ENCODE peak calls at places on chromosomes 4 and X, in ten cellular contexts. One of them, this sample, is unnamed.

GRCh38 chr4:73974352-73974751 is 7.5 kb downstream of the PF4 start:
- DNase-seq in glutamatergic neuron: no peak
- DNase-seq in T-cell: no peak
- DNase-seq in effector memory CD8-positive, alpha-beta T cell: no peak
- DNase-seq in brain pericyte: no peak
- DNase-seq in WERI-Rb-1: no peak
- DNase-seq in RPMI8226: no peak
- DNase-seq in posterior vena cava: no peak
- DNase-seq in psoas muscle: no peak
- DNase-seq in NCI-H1417: no peak
- DNase-seq in this sample: no peak

GRCh38 chr4:82721819-82722423 is 76.7 kb downstream of the SCD5 start:
- DNase-seq in T-cell: no peak
- DNase-seq in psoas muscle: no peak
- DNase-seq in brain pericyte: no peak
- DNase-seq in effector memory CD8-positive, alpha-beta T cell: peak
- DNase-seq in NCI-H1417: peak
- DNase-seq in RPMI8226: peak
- DNase-seq in WERI-Rb-1: peak
- DNase-seq in glutamatergic neuron: peak
- DNase-seq in posterior vena cava: no peak
- DNase-seq in this sample: no peak

GRCh38 chr4:142274137-142274536 is 572.0 kb downstream of the INPP4B start:
- DNase-seq in NCI-H1417: no peak
- DNase-seq in effector memory CD8-positive, alpha-beta T cell: no peak
- DNase-seq in posterior vena cava: no peak
- DNase-seq in RPMI8226: no peak
- DNase-seq in psoas muscle: no peak
- DNase-seq in glutamatergic neuron: no peak
- DNase-seq in WERI-Rb-1: no peak
- DNase-seq in brain pericyte: no peak
- DNase-seq in T-cell: no peak
- DNase-seq in this sample: no peak

GRCh38 chrX:110159865-110160264 is 157.0 kb downstream of the TMEM164 start:
- DNase-seq in T-cell: no peak
- DNase-seq in NCI-H1417: no peak
- DNase-seq in WERI-Rb-1: no peak
- DNase-seq in psoas muscle: no peak
- DNase-seq in brain pericyte: no peak
- DNase-seq in RPMI8226: no peak
- DNase-seq in glutamatergic neuron: no peak
- DNase-seq in effector memory CD8-positive, alpha-beta T cell: no peak
- DNase-seq in posterior vena cava: no peak
- DNase-seq in this sample: no peak

GRCh38 chr4:123545569-123546122 is 149.1 kb downstream of the SPRY1 start:
- DNase-seq in brain pericyte: no peak
- DNase-seq in T-cell: no peak
- DNase-seq in WERI-Rb-1: no peak
- DNase-seq in NCI-H1417: no peak
- DNase-seq in psoas muscle: no peak
- DNase-seq in RPMI8226: no peak
- DNase-seq in glutamatergic neuron: no peak
- DNase-seq in effector memory CD8-positive, alpha-beta T cell: no peak
- DNase-seq in posterior vena cava: no peak
- DNase-seq in this sample: no peak

GRCh38 chr4:173930329-173930967 is 353.0 kb downstream of the FBXO8 start:
- DNase-seq in glutamatergic neuron: no peak
- DNase-seq in psoas muscle: no peak
- DNase-seq in effector memory CD8-positive, alpha-beta T cell: no peak
- DNase-seq in WERI-Rb-1: no peak
- DNase-seq in brain pericyte: no peak
- DNase-seq in NCI-H1417: no peak
- DNase-seq in posterior vena cava: no peak
- DNase-seq in RPMI8226: no peak
- DNase-seq in T-cell: no peak
- DNase-seq in this sample: no peak

GRCh38 chrX:1468250-1468772 is 15.6 kb upstream of the ASMTL start:
- DNase-seq in effector memory CD8-positive, alpha-beta T cell: peak
- DNase-seq in glutamatergic neuron: no peak
- DNase-seq in WERI-Rb-1: no peak
- DNase-seq in NCI-H1417: no peak
- DNase-seq in RPMI8226: peak
- DNase-seq in psoas muscle: no peak
- DNase-seq in posterior vena cava: peak
- DNase-seq in brain pericyte: no peak
- DNase-seq in T-cell: peak
- DNase-seq in this sample: peak

GRCh38 chr4:173685761-173686260 is 155.8 kb upstream of the HAND2 start:
- DNase-seq in NCI-H1417: no peak
- DNase-seq in glutamatergic neuron: no peak
- DNase-seq in effector memory CD8-positive, alpha-beta T cell: no peak
- DNase-seq in brain pericyte: no peak
- DNase-seq in RPMI8226: no peak
- DNase-seq in T-cell: no peak
- DNase-seq in psoas muscle: no peak
- DNase-seq in WERI-Rb-1: no peak
- DNase-seq in posterior vena cava: no peak
- DNase-seq in this sample: no peak

GRCh38 chrX:12946838-12947544 is 27.9 kb upstream of the TMSB4X start:
- DNase-seq in glutamatergic neuron: peak
- DNase-seq in WERI-Rb-1: peak
- DNase-seq in T-cell: peak
- DNase-seq in NCI-H1417: peak
- DNase-seq in posterior vena cava: no peak
- DNase-seq in RPMI8226: peak
- DNase-seq in brain pericyte: no peak
- DNase-seq in effector memory CD8-positive, alpha-beta T cell: peak
- DNase-seq in psoas muscle: peak
- DNase-seq in this sample: no peak

GRCh38 chr4:147287588-147287890 is 193.4 kb upstream of the EDNRA start:
- DNase-seq in T-cell: no peak
- DNase-seq in psoas muscle: no peak
- DNase-seq in WERI-Rb-1: no peak
- DNase-seq in RPMI8226: no peak
- DNase-seq in glutamatergic neuron: no peak
- DNase-seq in posterior vena cava: no peak
- DNase-seq in effector memory CD8-positive, alpha-beta T cell: no peak
- DNase-seq in brain pericyte: no peak
- DNase-seq in NCI-H1417: no peak
- DNase-seq in this sample: no peak

GRCh38 chr4:16865209-16865896 is 33.1 kb downstream of the LDB2 start:
- DNase-seq in psoas muscle: no peak
- DNase-seq in glutamatergic neuron: no peak
- DNase-seq in WERI-Rb-1: no peak
- DNase-seq in T-cell: no peak
- DNase-seq in NCI-H1417: no peak
- DNase-seq in posterior vena cava: no peak
- DNase-seq in RPMI8226: no peak
- DNase-seq in effector memory CD8-positive, alpha-beta T cell: no peak
- DNase-seq in brain pericyte: no peak
- DNase-seq in this sample: no peak

GRCh38 chr4:153645183-153645582 is 38.9 kb upstream of the TLR2 start:
- DNase-seq in effector memory CD8-positive, alpha-beta T cell: no peak
- DNase-seq in WERI-Rb-1: peak
- DNase-seq in psoas muscle: no peak
- DNase-seq in brain pericyte: no peak
- DNase-seq in RPMI8226: peak
- DNase-seq in NCI-H1417: no peak
- DNase-seq in glutamatergic neuron: no peak
- DNase-seq in T-cell: no peak
- DNase-seq in posterior vena cava: no peak
- DNase-seq in this sample: no peak

GRCh38 chrX:40150503-40150902 is 52.7 kb upstream of the BCOR start:
- DNase-seq in glutamatergic neuron: no peak
- DNase-seq in effector memory CD8-positive, alpha-beta T cell: no peak
- DNase-seq in brain pericyte: no peak
- DNase-seq in WERI-Rb-1: no peak
- DNase-seq in T-cell: no peak
- DNase-seq in psoas muscle: no peak
- DNase-seq in RPMI8226: no peak
- DNase-seq in posterior vena cava: no peak
- DNase-seq in NCI-H1417: no peak
- DNase-seq in this sample: no peak

GRCh38 chr4:3331511-3332394 is 38.9 kb downstream of the RGS12 start:
- DNase-seq in brain pericyte: no peak
- DNase-seq in effector memory CD8-positive, alpha-beta T cell: no peak
- DNase-seq in posterior vena cava: peak
- DNase-seq in WERI-Rb-1: no peak
- DNase-seq in psoas muscle: no peak
- DNase-seq in NCI-H1417: no peak
- DNase-seq in glutamatergic neuron: no peak
- DNase-seq in T-cell: no peak
- DNase-seq in RPMI8226: no peak
- DNase-seq in this sample: peak

GRCh38 chr4:139014391-139015268 is 951 bp upstream of the NOCT start:
- DNase-seq in NCI-H1417: no peak
- DNase-seq in psoas muscle: no peak
- DNase-seq in effector memory CD8-positive, alpha-beta T cell: no peak
- DNase-seq in RPMI8226: peak
- DNase-seq in WERI-Rb-1: peak
- DNase-seq in glutamatergic neuron: no peak
- DNase-seq in posterior vena cava: no peak
- DNase-seq in T-cell: no peak
- DNase-seq in brain pericyte: peak
- DNase-seq in this sample: no peak

GRCh38 chr4:26748805-26749204 is 111.8 kb upstream of the STIM2 start:
- DNase-seq in RPMI8226: no peak
- DNase-seq in posterior vena cava: no peak
- DNase-seq in glutamatergic neuron: no peak
- DNase-seq in WERI-Rb-1: no peak
- DNase-seq in NCI-H1417: no peak
- DNase-seq in psoas muscle: no peak
- DNase-seq in T-cell: no peak
- DNase-seq in effector memory CD8-positive, alpha-beta T cell: no peak
- DNase-seq in brain pericyte: no peak
- DNase-seq in this sample: no peak

GRCh38 chr4:19380600-19380999 is 871.1 kb upstream of the SLIT2 start:
- DNase-seq in T-cell: no peak
- DNase-seq in NCI-H1417: no peak
- DNase-seq in psoas muscle: no peak
- DNase-seq in effector memory CD8-positive, alpha-beta T cell: no peak
- DNase-seq in glutamatergic neuron: no peak
- DNase-seq in brain pericyte: no peak
- DNase-seq in WERI-Rb-1: no peak
- DNase-seq in RPMI8226: no peak
- DNase-seq in posterior vena cava: no peak
- DNase-seq in this sample: no peak

GRCh38 chrX:13051529-13052172 is 7.2 kb upstream of the FAM9C start:
- DNase-seq in NCI-H1417: no peak
- DNase-seq in psoas muscle: no peak
- DNase-seq in WERI-Rb-1: no peak
- DNase-seq in effector memory CD8-positive, alpha-beta T cell: peak
- DNase-seq in RPMI8226: peak
- DNase-seq in glutamatergic neuron: no peak
- DNase-seq in brain pericyte: no peak
- DNase-seq in T-cell: peak
- DNase-seq in posterior vena cava: no peak
- DNase-seq in this sample: no peak

GRCh38 chrX:29143756-29144155 is 556.5 kb downstream of the IL1RAPL1 start:
- DNase-seq in RPMI8226: no peak
- DNase-seq in WERI-Rb-1: no peak
- DNase-seq in posterior vena cava: no peak
- DNase-seq in psoas muscle: no peak
- DNase-seq in brain pericyte: no peak
- DNase-seq in glutamatergic neuron: no peak
- DNase-seq in effector memory CD8-positive, alpha-beta T cell: no peak
- DNase-seq in NCI-H1417: no peak
- DNase-seq in T-cell: no peak
- DNase-seq in this sample: no peak

GRCh38 chr4:39627413-39627812 is 11.3 kb downstream of the SMIM14 start:
- DNase-seq in brain pericyte: no peak
- DNase-seq in T-cell: no peak
- DNase-seq in NCI-H1417: no peak
- DNase-seq in glutamatergic neuron: no peak
- DNase-seq in posterior vena cava: no peak
- DNase-seq in RPMI8226: no peak
- DNase-seq in WERI-Rb-1: no peak
- DNase-seq in effector memory CD8-positive, alpha-beta T cell: no peak
- DNase-seq in psoas muscle: no peak
- DNase-seq in this sample: no peak

GRCh38 chrX:77087529-77088169 is 359.5 kb upstream of the FGF16 start:
- DNase-seq in NCI-H1417: no peak
- DNase-seq in T-cell: no peak
- DNase-seq in effector memory CD8-positive, alpha-beta T cell: no peak
- DNase-seq in posterior vena cava: no peak
- DNase-seq in psoas muscle: peak
- DNase-seq in brain pericyte: peak
- DNase-seq in WERI-Rb-1: no peak
- DNase-seq in glutamatergic neuron: no peak
- DNase-seq in RPMI8226: no peak
- DNase-seq in this sample: no peak

GRCh38 chrX:103360092-103360491 is 3.8 kb downstream of the TCEAL9 start:
- DNase-seq in glutamatergic neuron: no peak
- DNase-seq in posterior vena cava: no peak
- DNase-seq in NCI-H1417: no peak
- DNase-seq in T-cell: no peak
- DNase-seq in effector memory CD8-positive, alpha-beta T cell: no peak
- DNase-seq in brain pericyte: no peak
- DNase-seq in psoas muscle: no peak
- DNase-seq in WERI-Rb-1: no peak
- DNase-seq in RPMI8226: no peak
- DNase-seq in this sample: no peak

GRCh38 chr4:36863601-36864000 is 380.9 kb upstream of the NWD2 start:
- DNase-seq in T-cell: no peak
- DNase-seq in effector memory CD8-positive, alpha-beta T cell: no peak
- DNase-seq in psoas muscle: no peak
- DNase-seq in WERI-Rb-1: no peak
- DNase-seq in RPMI8226: no peak
- DNase-seq in brain pericyte: no peak
- DNase-seq in NCI-H1417: no peak
- DNase-seq in glutamatergic neuron: no peak
- DNase-seq in posterior vena cava: no peak
- DNase-seq in this sample: no peak

GRCh38 chrX:47158131-47158530 is 13.1 kb downstream of the RBM10 start:
- DNase-seq in psoas muscle: no peak
- DNase-seq in RPMI8226: no peak
- DNase-seq in glutamatergic neuron: no peak
- DNase-seq in NCI-H1417: no peak
- DNase-seq in T-cell: no peak
- DNase-seq in effector memory CD8-positive, alpha-beta T cell: no peak
- DNase-seq in posterior vena cava: no peak
- DNase-seq in WERI-Rb-1: no peak
- DNase-seq in brain pericyte: no peak
- DNase-seq in this sample: no peak

GRCh38 chrX:23554304-23554703 is 113.0 kb upstream of the PRDX4 start:
- DNase-seq in glutamatergic neuron: no peak
- DNase-seq in psoas muscle: no peak
- DNase-seq in WERI-Rb-1: no peak
- DNase-seq in NCI-H1417: no peak
- DNase-seq in T-cell: no peak
- DNase-seq in posterior vena cava: no peak
- DNase-seq in RPMI8226: peak
- DNase-seq in effector memory CD8-positive, alpha-beta T cell: no peak
- DNase-seq in brain pericyte: no peak
- DNase-seq in this sample: no peak

GRCh38 chr4:10090467-10091250 is 25.9 kb downstream of the WDR1 start:
- DNase-seq in posterior vena cava: peak
- DNase-seq in NCI-H1417: no peak
- DNase-seq in effector memory CD8-positive, alpha-beta T cell: no peak
- DNase-seq in RPMI8226: no peak
- DNase-seq in psoas muscle: peak
- DNase-seq in WERI-Rb-1: no peak
- DNase-seq in brain pericyte: no peak
- DNase-seq in glutamatergic neuron: no peak
- DNase-seq in T-cell: no peak
- DNase-seq in this sample: no peak

GRCh38 chrX:14886252-14886651 is 13.0 kb downstream of the MOSPD2 start:
- DNase-seq in brain pericyte: no peak
- DNase-seq in effector memory CD8-positive, alpha-beta T cell: no peak
- DNase-seq in NCI-H1417: no peak
- DNase-seq in psoas muscle: no peak
- DNase-seq in posterior vena cava: no peak
- DNase-seq in T-cell: no peak
- DNase-seq in WERI-Rb-1: no peak
- DNase-seq in RPMI8226: no peak
- DNase-seq in glutamatergic neuron: no peak
- DNase-seq in this sample: no peak

GRCh38 chr4:13989496-13989895 is 362.0 kb upstream of the BOD1L1 start:
- DNase-seq in glutamatergic neuron: no peak
- DNase-seq in posterior vena cava: no peak
- DNase-seq in psoas muscle: no peak
- DNase-seq in effector memory CD8-positive, alpha-beta T cell: no peak
- DNase-seq in brain pericyte: no peak
- DNase-seq in WERI-Rb-1: no peak
- DNase-seq in T-cell: no peak
- DNase-seq in RPMI8226: no peak
- DNase-seq in NCI-H1417: no peak
- DNase-seq in this sample: no peak